ENCODE peak calls at places on chromosome 9, in six cellular contexts. M is hepatocyte, L is psoas muscle, W is tibial artery, V is endodermal cell, R is neural progenitor cell. B is an unnamed sample.

GRCh38 chr9:132770775-132771310 is 100.6 kb downstream of the GTF3C4 start:
- DNase-seq in M (no peak), L (no peak), W (no peak), V (no peak), R (no peak), B (no peak)

GRCh38 chr9:5518937-5519319 is 8.6 kb downstream of the PDCD1LG2 start:
- DNase-seq in M (no peak), L (no peak), W (no peak), V (no peak), R (no peak), B (no peak)

GRCh38 chr9:121718063-121718462 is 66.6 kb downstream of the DAB2IP start:
- DNase-seq in M (no peak), L (no peak), W (peak; percentile 74), V (peak; percentile 61), R (peak; percentile 75), B (no peak)

GRCh38 chr9:34479316-34479865 is 20.8 kb downstream of the DNAI1 start:
- DNase-seq in M (peak; percentile 30), L (no peak), W (no peak), V (no peak), R (peak; percentile 41), B (no peak)

GRCh38 chr9:93035106-93035660 is 23.3 kb upstream of the SUSD3 start:
- DNase-seq in M (no peak), L (no peak), W (no peak), V (no peak), R (no peak), B (no peak)

GRCh38 chr9:270657-271237 is 56.1 kb downstream of the DOCK8 start:
- DNase-seq in M (no peak), L (no peak), W (no peak), V (no peak), R (no peak), B (no peak)

GRCh38 chr9:72772641-72773040 is 180.2 kb downstream of the ALDH1A1 start:
- DNase-seq in M (no peak), L (no peak), W (no peak), V (no peak), R (no peak), B (no peak)

GRCh38 chr9:135608999-135609317 is 30.4 kb downstream of the GLT6D1 start:
- DNase-seq in M (no peak), L (peak; percentile 46), W (no peak), V (no peak), R (no peak), B (no peak)

GRCh38 chr9:91680129-91680528 is 256.5 kb upstream of the NFIL3 start:
- DNase-seq in M (no peak), L (no peak), W (no peak), V (no peak), R (no peak), B (no peak)

GRCh38 chr9:129580211-129580915 is 40.5 kb downstream of the C9orf50 start:
- DNase-seq in M (peak; percentile 68), L (no peak), W (no peak), V (no peak), R (no peak), B (no peak)

GRCh38 chr9:121059998-121060636 is 10.0 kb upstream of the C5 start:
- DNase-seq in M (peak; percentile 87), L (no peak), W (no peak), V (peak; percentile 60), R (peak; percentile 87), B (no peak)

GRCh38 chr9:89428222-89428761 is 69.6 kb downstream of the SEMA4D start:
- DNase-seq in M (no peak), L (peak; percentile 35), W (no peak), V (no peak), R (no peak), B (no peak)

GRCh38 chr9:114653556-114654159 is 3.9 kb downstream of the TEX53 start:
- DNase-seq in M (peak; percentile 85), L (no peak), W (peak; percentile 79), V (peak; percentile 93), R (peak; percentile 78), B (peak; percentile 79)

GRCh38 chr9:131960805-131961495 is 118.7 kb downstream of the MED27 start:
- DNase-seq in M (no peak), L (no peak), W (no peak), V (no peak), R (peak; percentile 23), B (no peak)

GRCh38 chr9:16069671-16070586 is 517.1 kb downstream of the CCDC171 start:
- DNase-seq in M (no peak), L (no peak), W (no peak), V (no peak), R (peak; percentile 33), B (no peak)

GRCh38 chr9:35944173-35944572 is 13.8 kb downstream of the OR2S2 start:
- DNase-seq in M (no peak), L (no peak), W (no peak), V (no peak), R (no peak), B (no peak)

GRCh38 chr9:35696520-35697215 is 6.9 kb upstream of the TPM2 start:
- DNase-seq in M (peak; percentile 74), L (peak; percentile 74), W (peak; percentile 80), V (peak; percentile 92), R (peak; percentile 70), B (peak; percentile 51)

GRCh38 chr9:78921341-78921740 is 624.4 kb downstream of the PSAT1 start:
- DNase-seq in M (no peak), L (no peak), W (no peak), V (no peak), R (no peak), B (no peak)

GRCh38 chr9:136086213-136086881 is 8.7 kb downstream of the NACC2 start:
- DNase-seq in M (no peak), L (peak; percentile 57), W (peak; percentile 89), V (peak; percentile 47), R (peak; percentile 1), B (no peak)

GRCh38 chr9:109453210-109453842 is 44.8 kb downstream of the PTPN3 start:
- DNase-seq in M (peak; percentile 63), L (no peak), W (no peak), V (peak; percentile 38), R (no peak), B (no peak)

GRCh38 chr9:92463989-92464388 is 18.3 kb downstream of the ASPN start:
- DNase-seq in M (peak; percentile 27), L (no peak), W (no peak), V (no peak), R (no peak), B (no peak)

GRCh38 chr9:131312822-131313770 is 23.6 kb downstream of the PLPP7 start:
- DNase-seq in M (no peak), L (no peak), W (no peak), V (no peak), R (no peak), B (no peak)

GRCh38 chr9:96818535-96818934 is 35.8 kb downstream of the ZNF782 start:
- DNase-seq in M (no peak), L (no peak), W (no peak), V (no peak), R (no peak), B (no peak)
- H3K9me3 ChIP-seq in M (peaks cover 80% of the 10 kb centered on the region), L (peaks cover 95% of the 10 kb centered on the region), W (peaks cover 100% of the 10 kb centered on the region), V (peaks cover 100% of the 10 kb centered on the region), R (peaks cover 80% of the 10 kb centered on the region), B (peaks cover 98% of the 10 kb centered on the region)

GRCh38 chr9:84397151-84397728 is 56.7 kb upstream of the SLC28A3 start:
- DNase-seq in M (peak; percentile 85), L (peak; percentile 70), W (peak; percentile 73), V (peak; percentile 91), R (peak; percentile 82), B (peak; percentile 42)

GRCh38 chr9:84394036-84394435 is 53.5 kb upstream of the SLC28A3 start:
- DNase-seq in M (no peak), L (no peak), W (no peak), V (no peak), R (no peak), B (no peak)

GRCh38 chr9:84397822-84398221 is 57.3 kb upstream of the SLC28A3 start:
- DNase-seq in M (no peak), L (no peak), W (no peak), V (no peak), R (peak; percentile 13), B (no peak)

GRCh38 chr9:84387821-84388220 is 47.3 kb upstream of the SLC28A3 start:
- DNase-seq in M (no peak), L (no peak), W (no peak), V (no peak), R (no peak), B (no peak)

DNA sequence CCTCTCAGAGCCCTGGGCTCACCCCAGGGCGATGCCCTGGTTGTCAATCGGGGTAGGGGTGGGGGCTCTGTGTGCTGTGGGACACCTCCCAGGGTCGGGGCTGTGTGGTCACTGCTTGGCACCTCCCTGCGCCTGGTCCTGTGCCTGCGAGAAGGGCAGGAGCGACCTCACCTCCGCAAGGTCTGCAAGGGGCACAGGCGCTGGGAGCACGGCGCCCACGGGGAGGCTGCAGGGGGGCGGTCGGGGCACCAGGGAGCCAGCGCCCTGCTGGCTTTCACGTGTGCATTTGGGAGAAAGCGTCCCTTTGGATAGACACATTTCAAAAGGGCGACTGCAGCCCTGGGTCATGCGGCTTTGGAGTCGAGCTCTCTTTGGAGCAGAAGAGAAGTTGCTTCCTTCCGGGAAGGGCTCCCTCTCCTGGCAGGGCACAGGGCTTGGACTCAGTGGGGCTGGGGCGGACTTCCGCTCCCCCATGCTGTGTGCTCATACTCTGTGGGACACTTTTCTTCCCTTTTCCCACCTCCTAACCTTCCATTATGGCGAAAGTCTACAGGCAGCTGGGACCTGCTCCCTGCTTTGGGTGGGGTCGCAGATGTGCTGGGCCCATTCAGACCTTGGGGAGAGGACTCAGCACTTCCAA is 52.8 kb upstream of the SLC28A3 start:
- DNase-seq in M (no peak), L (no peak), W (no peak), V (no peak), R (no peak), B (no peak)
- TF ChIP-seq CTCF in M (no peak), L (no peak), W (no peak), V (peak; percentile 51), R (peak; percentile 19), B (no peak)

GRCh38 chr9:137756045-137756744 is 121.4 kb upstream of the CACNA1B start:
- DNase-seq in M (no peak), L (no peak), W (no peak), V (no peak), R (no peak), B (no peak)
- H3K9me3 ChIP-seq in M (no peaks in the 10 kb centered on the region), L (peaks cover 8% of the 10 kb centered on the region), W (peaks cover 4% of the 10 kb centered on the region), V (peaks cover 8% of the 10 kb centered on the region), R (no peaks in the 10 kb centered on the region), B (no peaks in the 10 kb centered on the region)

GRCh38 chr9:37102476-37102875 is 17.9 kb upstream of the ZCCHC7 start:
- DNase-seq in M (no peak), L (no peak), W (no peak), V (no peak), R (no peak), B (no peak)
- TF ChIP-seq CTCF in M (no peak), L (no peak), W (no peak), V (no peak), R (no peak), B (no peak)

DNA sequence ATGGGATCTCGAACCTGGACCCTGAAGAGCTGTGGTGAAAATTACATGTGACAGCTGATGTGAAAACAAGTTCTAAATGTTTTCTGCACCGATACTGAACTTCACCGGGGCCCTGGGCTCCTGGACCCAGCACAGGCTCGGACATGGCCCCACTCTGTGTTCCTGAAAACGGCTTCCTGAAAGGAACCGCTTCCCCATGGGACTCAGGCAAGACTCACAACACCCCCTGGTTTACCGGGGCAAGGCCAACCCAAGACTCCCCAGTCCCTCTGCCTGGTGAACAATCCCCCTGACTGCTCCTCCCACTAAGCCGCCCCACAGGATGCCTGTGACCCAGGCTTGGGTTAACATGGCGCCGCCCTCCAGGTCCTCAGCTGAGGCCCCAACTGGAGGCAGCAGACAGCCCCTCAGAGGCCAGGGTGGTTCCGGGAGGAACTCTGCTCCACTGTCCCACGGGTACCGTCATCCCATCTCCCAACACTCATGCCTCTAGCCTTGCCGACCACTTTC is 124.5 kb upstream of the FOXD4L5 start:
- DNase-seq in M (no peak), L (no peak), W (no peak), V (no peak), R (no peak), B (no peak)
- H3K9me3 ChIP-seq in M (no peaks in the 10 kb centered on the region), L (no peaks in the 10 kb centered on the region), W (peaks cover 5% of the 10 kb centered on the region), V (peaks cover 23% of the 10 kb centered on the region), R (peaks cover 10% of the 10 kb centered on the region), B (peaks cover 5% of the 10 kb centered on the region)